ENCODE peak calls at places on chromosomes 1 and 21, in six cellular contexts. S is heart right ventricle, O is caudate nucleus, R is heart left ventricle, U is neuronal stem cell, Q is RWPE1. M is an unnamed sample.

GRCh38 chr1:13600762-13601483 is 17.3 kb downstream of the PDPN start:
- DNase-seq in S (peak; percentile 33), O (no peak), R (peak; percentile 22), U (no peak), Q (no peak), M (no peak)

GRCh38 chr1:234987415-234988159 is 141.1 kb downstream of the TOMM20 start:
- DNase-seq in S (peak; percentile 58), O (no peak), R (peak; percentile 76), U (peak; percentile 58), Q (peak; percentile 29), M (peak; percentile 73)

GRCh38 chr1:27979151-27979858 is 19.5 kb downstream of the XKR8 start:
- DNase-seq in S (no peak), O (no peak), R (no peak), U (no peak), Q (peak; percentile 34), M (no peak)

GRCh38 chr21:44550807-44551206 is 498 bp downstream of the KRTAP10-2 start:
- DNase-seq in S (no peak), O (no peak), R (no peak), U (no peak), Q (no peak), M (no peak)

GRCh38 chr1:69523032-69523431 is 44.7 kb upstream of the LRRC7 start:
- DNase-seq in S (no peak), O (no peak), R (no peak), U (no peak), Q (peak; percentile 11), M (no peak)

GRCh38 chr1:43396059-43396458 is 6.4 kb downstream of the SZT2 start:
- DNase-seq in S (no peak), O (no peak), R (no peak), U (no peak), Q (no peak), M (no peak)

GRCh38 chr21:40169971-40170370 is 302.7 kb downstream of the PCP4 start:
- DNase-seq in S (no peak), O (no peak), R (no peak), U (no peak), Q (no peak), M (no peak)

GRCh38 chr1:3219005-3219724 is 150.2 kb downstream of the PRDM16 start:
- DNase-seq in S (peak; percentile 76), O (peak; percentile 90), R (peak; percentile 67), U (no peak), Q (no peak), M (peak; percentile 60)

GRCh38 chr1:227887697-227888403 is 59.9 kb downstream of the WNT9A start:
- DNase-seq in S (peak; percentile 78), O (peak; percentile 28), R (peak; percentile 78), U (peak; percentile 52), Q (no peak), M (no peak)

GRCh38 chr1:77370161-77370560 is 88.3 kb downstream of the AK5 start:
- DNase-seq in S (no peak), O (no peak), R (no peak), U (no peak), Q (no peak), M (no peak)

GRCh38 chr1:238950786-238951185 is 435.6 kb upstream of the CHRM3 start:
- DNase-seq in S (no peak), O (no peak), R (no peak), U (no peak), Q (no peak), M (no peak)

GRCh38 chr1:17010601-17011438 is 908 bp downstream of the ATP13A2 start:
- DNase-seq in S (peak; percentile 76), O (no peak), R (peak; percentile 67), U (no peak), Q (no peak), M (no peak)

GRCh38 chr1:212699839-212700596 is at the start of gene BATF3:
- DNase-seq in S (peak; percentile 72), O (no peak), R (peak; percentile 62), U (no peak), Q (no peak), M (peak; percentile 10)

GRCh38 chr1:77889671-77890070 is 1.2 kb downstream of the NEXN start:
- DNase-seq in S (no peak), O (no peak), R (no peak), U (no peak), Q (peak; percentile 74), M (no peak)

GRCh38 chr1:114037952-114038867 is 58.9 kb downstream of the OLFML3 start:
- DNase-seq in S (no peak), O (no peak), R (no peak), U (no peak), Q (no peak), M (no peak)

GRCh38 chr1:39269791-39270342 is 65.4 kb downstream of the MACF1 start:
- DNase-seq in S (no peak), O (no peak), R (no peak), U (no peak), Q (no peak), M (no peak)

GRCh38 chr1:44546403-44547053 is 127.8 kb downstream of the TMEM53 start:
- DNase-seq in S (no peak), O (no peak), R (no peak), U (no peak), Q (no peak), M (no peak)

GRCh38 chr21:43913928-43914327 is 48.9 kb downstream of the AGPAT3 start:
- DNase-seq in S (no peak), O (no peak), R (peak; percentile 46), U (no peak), Q (no peak), M (no peak)

GRCh38 chr1:30447080-30447479 is 276.3 kb downstream of the MATN1 start:
- DNase-seq in S (no peak), O (no peak), R (no peak), U (no peak), Q (no peak), M (no peak)

GRCh38 chr1:172338295-172338735 is 82.2 kb upstream of the C1orf105 start:
- DNase-seq in S (no peak), O (no peak), R (no peak), U (no peak), Q (no peak), M (no peak)

GRCh38 chr1:198763298-198763714 is 124.5 kb downstream of the PTPRC start:
- DNase-seq in S (no peak), O (no peak), R (no peak), U (no peak), Q (no peak), M (no peak)

GRCh38 chr1:238404921-238405320 is 514.2 kb upstream of the ZP4 start:
- DNase-seq in S (no peak), O (no peak), R (no peak), U (no peak), Q (no peak), M (no peak)

GRCh38 chr1:18805116-18805515 is 54.3 kb downstream of the TAS1R2 start:
- DNase-seq in S (no peak), O (no peak), R (no peak), U (no peak), Q (no peak), M (no peak)

GRCh38 chr1:81172483-81172882 is 628.3 kb upstream of the ADGRL2 start:
- DNase-seq in S (no peak), O (no peak), R (no peak), U (no peak), Q (no peak), M (no peak)

GRCh38 chr1:5551274-5551966 is 440.8 kb downstream of the NPHP4 start:
- DNase-seq in S (no peak), O (no peak), R (no peak), U (no peak), Q (no peak), M (no peak)

GRCh38 chr1:58812468-58812867 is 28.6 kb upstream of the JUN start:
- DNase-seq in S (no peak), O (no peak), R (no peak), U (no peak), Q (no peak), M (no peak)

GRCh38 chr1:58812926-58813325 is 29.1 kb upstream of the JUN start:
- DNase-seq in S (no peak), O (no peak), R (no peak), U (no peak), Q (no peak), M (no peak)

GRCh38 chr1:58814251-58815068 is 30.6 kb upstream of the JUN start:
- DNase-seq in S (peak; percentile 65), O (no peak), R (peak; percentile 60), U (peak; percentile 24), Q (peak; percentile 64), M (no peak)

GRCh38 chr1:58813801-58814200 is 30.0 kb upstream of the JUN start:
- DNase-seq in S (no peak), O (no peak), R (no peak), U (no peak), Q (no peak), M (no peak)

GRCh38 chr1:58813361-58813760 is 29.5 kb upstream of the JUN start:
- DNase-seq in S (no peak), O (no peak), R (no peak), U (no peak), Q (no peak), M (no peak)
- H3K27ac ChIP-seq in S (peak overlapping the region; percentile 92), O (no peak overlapping the region), R (no peak overlapping the region), U (no peak overlapping the region), Q (peak overlapping the region; percentile 96), M (peak overlapping the region; percentile 94)

GRCh38 chr1:203906932-203907331 is 45.5 kb downstream of the SNRPE start:
- DNase-seq in S (no peak), O (no peak), R (no peak), U (no peak), Q (peak; percentile 99), M (no peak)
- H3K27ac ChIP-seq in S (no peak overlapping the region), O (no peak overlapping the region), R (no peak overlapping the region), U (no peak overlapping the region), Q (peak overlapping the region; percentile 93), M (no peak overlapping the region)

GRCh38 chr21:37601027-37601426 is 234.5 kb downstream of the DYRK1A start:
- DNase-seq in S (no peak), O (no peak), R (no peak), U (no peak), Q (no peak), M (no peak)
- H3K27ac ChIP-seq in S (no peak overlapping the region), O (no peak overlapping the region), R (no peak overlapping the region), U (no peak overlapping the region), Q (no peak overlapping the region), M (no peak overlapping the region)

GRCh38 chr1:37759451-37759850 is 5.5 kb downstream of the EPHA10 start:
- DNase-seq in S (no peak), O (no peak), R (no peak), U (no peak), Q (no peak), M (no peak)

GRCh38 chr1:37752583-37753471 is 12.1 kb downstream of the EPHA10 start:
- DNase-seq in S (no peak), O (no peak), R (no peak), U (no peak), Q (no peak), M (no peak)

GRCh38 chr1:37755290-37755689 is 9.6 kb downstream of the EPHA10 start:
- DNase-seq in S (no peak), O (no peak), R (no peak), U (no peak), Q (peak; percentile 63), M (no peak)

GRCh38 chr1:37753473-37754321 is 11.2 kb downstream of the EPHA10 start:
- DNase-seq in S (no peak), O (no peak), R (no peak), U (no peak), Q (no peak), M (no peak)

DNA sequence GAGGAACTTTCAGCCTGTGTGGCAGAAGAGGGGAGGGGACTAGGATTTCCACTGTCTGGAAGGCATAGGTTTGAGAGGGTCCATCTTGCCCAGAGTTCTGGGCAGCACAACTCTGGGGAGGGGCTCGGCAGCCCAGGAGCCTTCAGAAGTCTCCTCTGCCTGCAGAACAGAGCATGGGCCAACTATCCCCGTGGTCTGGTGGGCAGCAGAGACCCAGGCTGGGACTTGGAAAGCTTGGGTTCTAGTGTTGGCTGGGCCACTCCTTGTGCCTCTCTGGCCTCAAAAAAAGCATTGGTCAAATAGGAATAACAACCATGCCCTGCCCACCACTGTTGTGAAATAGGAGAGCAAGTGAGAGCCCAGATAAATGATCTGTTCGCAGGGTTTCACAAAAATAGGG is 9.0 kb downstream of the EPHA10 start:
- DNase-seq in S (no peak), O (no peak), R (no peak), U (no peak), Q (no peak), M (no peak)
- H3K27ac ChIP-seq in S (no peak overlapping the region), O (no peak overlapping the region), R (no peak overlapping the region), U (no peak overlapping the region), Q (no peak overlapping the region), M (no peak overlapping the region)

M was measured in thoracic aorta.